ENCODE peak calls at places on chromosomes 11 and 22, in six cellular contexts. B, U, Q, Y, F and X are unnamed samples.

GRCh38 chr22:40058265-40058664 is 63.5 kb downstream of the FAM83F start:
- DNase-seq in Y (no peak), Q (no peak), B (no peak), U (no peak), F (no peak), X (no peak)

GRCh38 chr22:33577862-33578411 is 342.3 kb downstream of the LARGE1 start:
- DNase-seq in F (no peak), Y (no peak), B (no peak), U (no peak), Q (no peak), X (no peak)

GRCh38 chr11:86160546-86161149 is 83.9 kb upstream of the EED start:
- DNase-seq in Q (no peak), U (no peak), F (peak; percentile 89), Y (no peak), B (peak; percentile 50), X (no peak)

GRCh38 chr22:50084570-50084969 is 656 bp downstream of the MLC1 start:
- DNase-seq in B (no peak), U (no peak), Q (no peak), Y (no peak), F (no peak), X (no peak)

GRCh38 chr22:38494498-38494897 is 11.6 kb downstream of the DDX17 start:
- DNase-seq in Q (no peak), B (peak; percentile 77), Y (no peak), U (no peak), F (no peak), X (no peak)

GRCh38 chr11:65500262-65501004 is 1.6 kb downstream of the MALAT1 start:
- DNase-seq in Y (no peak), U (no peak), Q (peak; percentile 69), B (peak; percentile 58), F (peak; percentile 49), X (no peak)

GRCh38 chr11:107565219-107565937 is at the start of gene ALKBH8:
- DNase-seq in Q (peak; percentile 82), U (no peak), F (peak; percentile 37), Y (no peak), B (peak; percentile 58), X (peak; percentile 74)

GRCh38 chr22:33354928-33355327 is 296.7 kb upstream of the SYN3 start:
- DNase-seq in Q (no peak), U (no peak), Y (no peak), F (no peak), B (peak; percentile 35), X (no peak)

GRCh38 chr11:70483077-70483861 is 84.9 kb downstream of the CTTN start:
- DNase-seq in Y (no peak), Q (peak; percentile 38), B (peak; percentile 60), F (peak; percentile 62), U (no peak), X (no peak)

GRCh38 chr11:92122561-92122960 is 102.1 kb upstream of the FAT3 start:
- DNase-seq in Y (no peak), F (no peak), B (no peak), U (no peak), Q (no peak), X (no peak)

GRCh38 chr11:64413417-64413816 is 54.5 kb downstream of the RPS6KA4 start:
- DNase-seq in F (no peak), Y (no peak), Q (no peak), U (no peak), B (no peak), X (no peak)

GRCh38 chr11:35178067-35178805 is 39.3 kb downstream of the CD44 start:
- DNase-seq in U (no peak), B (no peak), F (no peak), Y (no peak), Q (no peak), X (no peak)
- H4K91ac ChIP-seq in U (no peak overlapping the region), B (no peak overlapping the region), F (no peak overlapping the region), Y (no peak overlapping the region), Q (no peak overlapping the region), X (no peak overlapping the region)

GRCh38 chr11:4393209-4394196 is at the start of gene TRIM21:
- DNase-seq in U (peak; percentile 62), F (peak; percentile 77), Y (peak; percentile 41), B (peak; percentile 79), Q (peak; percentile 90), X (peak; percentile 87)
- H3K27ac ChIP-seq in U (no peak within 1 kb of the TSS), F (no peak within 1 kb of the TSS), Y (no peak within 1 kb of the TSS), B (peak within 1 kb of the TSS; percentile 85), Q (no peak within 1 kb of the TSS), X (no peak within 1 kb of the TSS)

DNA sequence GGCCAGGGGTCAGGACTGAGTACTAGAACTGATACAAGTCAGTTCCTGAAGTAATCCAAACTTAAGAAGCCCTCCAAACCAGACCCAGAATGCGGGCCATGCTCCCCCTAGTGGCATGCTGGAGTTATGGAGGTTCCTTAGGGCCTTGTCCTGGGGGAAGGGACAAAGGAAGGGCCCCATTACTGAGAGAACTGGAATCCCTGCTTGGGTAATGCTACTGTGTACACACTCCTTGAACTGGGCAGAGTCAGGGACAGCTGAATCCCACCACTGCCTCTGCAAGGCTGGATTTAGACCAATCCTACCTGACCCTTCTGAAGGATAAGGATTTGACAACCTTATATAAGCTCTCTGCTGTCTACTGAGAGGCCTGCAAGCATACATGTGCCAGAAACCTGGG is 97.3 kb upstream of the AKIP1 start:
- DNase-seq in Y (peak; percentile 77), Q (peak; percentile 92), B (peak; percentile 89), F (peak; percentile 67), U (peak; percentile 79), X (peak; percentile 89)
- H2BK5ac ChIP-seq in Y (no peak overlapping the region), Q (peak overlapping the region; percentile 84), B (peak overlapping the region; percentile 77), F (peak overlapping the region; percentile 68), U (no peak overlapping the region), X (no peak overlapping the region)

DNA sequence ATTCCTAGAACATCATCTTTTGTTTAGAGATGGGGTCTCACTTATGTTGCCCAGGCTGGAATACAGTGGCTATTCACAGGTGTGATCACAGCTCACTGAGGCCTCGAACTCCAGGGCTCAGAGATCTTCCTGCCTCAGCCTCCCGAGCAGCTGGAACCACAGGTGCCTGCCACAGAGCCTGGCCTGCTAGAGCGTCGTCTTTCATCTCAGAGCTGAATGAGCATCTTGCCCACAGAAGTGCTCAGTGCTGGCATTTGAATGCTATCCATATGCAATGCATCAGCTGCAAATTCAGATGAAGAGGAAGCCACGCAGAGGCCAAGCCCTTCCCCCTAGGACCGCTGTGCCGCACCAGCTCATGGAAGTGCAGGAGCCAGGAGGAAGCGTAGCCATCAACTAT is 4.5 kb upstream of the ST14 start:
- DNase-seq in B (no peak), U (no peak), Y (no peak), F (no peak), Q (no peak), X (no peak)
- H4K91ac ChIP-seq in B (no peak overlapping the region), U (no peak overlapping the region), Y (no peak overlapping the region), F (no peak overlapping the region), Q (no peak overlapping the region), X (no peak overlapping the region)

GRCh38 chr11:11313426-11313825 is 39.6 kb downstream of the CSNK2A3 start:
- DNase-seq in U (no peak), B (peak; percentile 50), Y (no peak), Q (peak; percentile 62), F (peak; percentile 22), X (no peak)
- H3K27ac ChIP-seq in U (no peak overlapping the region), B (no peak overlapping the region), Y (no peak overlapping the region), Q (no peak overlapping the region), F (no peak overlapping the region), X (no peak overlapping the region)

DNA sequence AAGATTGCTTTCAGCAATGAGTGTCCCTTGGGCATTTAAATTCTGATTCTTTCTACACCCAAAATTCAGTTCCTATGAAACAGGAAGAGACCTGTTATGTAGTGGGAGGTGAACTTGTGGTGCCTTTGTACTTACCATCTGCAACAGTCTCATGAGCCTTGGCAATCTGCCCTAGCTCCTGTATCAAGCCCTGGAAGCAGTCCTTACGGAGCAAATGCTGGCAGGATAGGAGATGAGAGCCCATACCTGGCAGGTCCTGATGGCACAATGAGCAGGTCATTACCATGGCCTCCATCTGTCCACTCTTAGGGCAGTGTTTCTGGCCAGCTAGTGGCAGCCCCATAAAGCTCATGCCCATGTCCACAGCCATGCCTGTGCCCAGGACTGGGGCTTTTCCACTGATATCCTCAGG is 10.8 kb downstream of the TRIM66 start:
- DNase-seq in Q (no peak), U (no peak), Y (no peak), F (no peak), B (peak; percentile 87), X (peak; percentile 50)
- H2BK5ac ChIP-seq in Q (no peak overlapping the region), U (peak overlapping the region; percentile 22), Y (peak overlapping the region; percentile 98), F (no peak overlapping the region), B (peak overlapping the region; percentile 85), X (peak overlapping the region; percentile 54)

GRCh38 chr22:19614546-19614884 is 90.3 kb upstream of the CLDN5 start:
- DNase-seq in B (no peak), Y (no peak), U (no peak), F (no peak), Q (no peak), X (no peak)
- H4K91ac ChIP-seq in B (no peak overlapping the region), Y (no peak overlapping the region), U (no peak overlapping the region), F (no peak overlapping the region), Q (no peak overlapping the region), X (no peak overlapping the region)

GRCh38 chr11:130204703-130205095 is 45.1 kb downstream of the ST14 start:
- DNase-seq in B (no peak), Q (no peak), F (no peak), U (no peak), Y (no peak), X (no peak)

GRCh38 chr11:130208241-130209127 is 48.9 kb downstream of the ST14 start:
- DNase-seq in B (no peak), U (no peak), F (no peak), Q (no peak), Y (no peak), X (peak; percentile 24)

GRCh38 chr11:130202818-130203671 is 43.5 kb downstream of the ST14 start:
- DNase-seq in B (no peak), U (no peak), Y (no peak), F (peak; percentile 65), Q (no peak), X (no peak)

GRCh38 chr11:130203766-130204702 is 44.5 kb downstream of the ST14 start:
- DNase-seq in Y (no peak), U (no peak), F (peak; percentile 77), Q (no peak), B (no peak), X (no peak)

GRCh38 chr11:130206141-130206540 is 46.6 kb downstream of the ST14 start:
- DNase-seq in Q (no peak), F (no peak), Y (no peak), U (no peak), B (no peak), X (peak; percentile 22)
- H3K27ac ChIP-seq in Q (no peak overlapping the region), F (no peak overlapping the region), Y (no peak overlapping the region), U (no peak overlapping the region), B (no peak overlapping the region), X (no peak overlapping the region)